ENCODE peak calls at places on chromosomes 4 and X, in eight cellular contexts. U is cardiac fibroblast; H is fibroblast of gingiva; E is Caco-2; L is AG08396; I is suprapubic skin; A is activated CD4-positive, alpha-beta T cell treated with anti-CD3 and anti-CD28 coated beads for 24 hours; Q is left ventricle myocardium superior. K is an unnamed sample.

GRCh38 chr4:143819029-143819428 is 86.3 kb downstream of the GYPE start:
- DNase-seq in H (no peak), A (no peak), U (no peak), Q (no peak), L (no peak), I (no peak), E (no peak), K (no peak)

GRCh38 chr4:114780205-114780604 is 181.6 kb downstream of the UGT8 start:
- DNase-seq in I (no peak), H (no peak), Q (no peak), L (no peak), A (no peak), U (peak; percentile 1), E (peak; percentile 23), K (peak; percentile 13)

GRCh38 chr4:5206391-5206790 is 155.1 kb downstream of the STK32B start:
- DNase-seq in U (peak; percentile 42), L (peak; percentile 42), E (no peak), A (no peak), Q (peak; percentile 36), H (no peak), I (no peak), K (peak; percentile 95)

GRCh38 chrX:39848243-39848642 is 249.5 kb downstream of the BCOR start:
- DNase-seq in A (no peak), H (no peak), U (peak; percentile 17), I (no peak), Q (no peak), L (peak; percentile 30), E (no peak), K (no peak)

GRCh38 chr4:26993541-26993940 is 132.9 kb downstream of the STIM2 start:
- DNase-seq in U (no peak), H (no peak), I (no peak), L (no peak), A (no peak), E (no peak), Q (no peak), K (no peak)

GRCh38 chr4:7759635-7760034 is 180.0 kb downstream of the AFAP1 start:
- DNase-seq in H (no peak), U (no peak), L (no peak), Q (peak; percentile 16), I (no peak), A (no peak), E (no peak), K (no peak)

GRCh38 chr4:90357117-90357710 is 230.0 kb downstream of the CCSER1 start:
- DNase-seq in I (no peak), U (peak; percentile 77), L (peak; percentile 12), H (peak; percentile 74), E (peak; percentile 4), A (no peak), Q (no peak), K (peak; percentile 24)

GRCh38 chr4:66943117-66943516 is 602.2 kb downstream of the CENPC start:
- DNase-seq in U (no peak), Q (no peak), L (no peak), H (no peak), I (no peak), A (no peak), E (no peak), K (no peak)

GRCh38 chrX:96884027-96884426 is 319 bp downstream of the RPA4 start:
- DNase-seq in L (no peak), Q (no peak), I (no peak), H (no peak), U (no peak), E (no peak), A (no peak), K (no peak)

GRCh38 chrX:14591976-14592375 is 62.6 kb downstream of the GLRA2 start:
- DNase-seq in L (no peak), I (no peak), U (peak; percentile 53), E (no peak), H (no peak), A (no peak), Q (no peak), K (no peak)

GRCh38 chr4:37663552-37663951 is 22.6 kb downstream of the RELL1 start:
- DNase-seq in I (no peak), U (no peak), E (no peak), A (no peak), L (no peak), H (no peak), Q (no peak), K (no peak)

GRCh38 chr4:131764730-131765129 is 1384.4 kb upstream of the PCDH10 start:
- DNase-seq in L (no peak), Q (no peak), U (no peak), A (no peak), H (no peak), I (no peak), E (no peak), K (no peak)

GRCh38 chrX:153765138-153766079 is 1.4 kb downstream of the PLXNB3 start:
- DNase-seq in L (peak; percentile 40), A (no peak), I (no peak), H (no peak), U (no peak), E (no peak), Q (no peak), K (peak; percentile 57)

GRCh38 chr4:172734555-172734954 is 434.1 kb upstream of the GALNT7 start:
- DNase-seq in Q (no peak), A (no peak), E (no peak), L (no peak), H (no peak), I (no peak), U (no peak), K (no peak)

GRCh38 chr4:86835677-86836076 is 13.5 kb downstream of the SLC10A6 start:
- DNase-seq in L (no peak), U (no peak), E (no peak), A (no peak), I (no peak), Q (no peak), H (no peak), K (no peak)

GRCh38 chr4:170198742-170199141 is 109.0 kb upstream of the AADAT start:
- DNase-seq in Q (no peak), I (no peak), L (no peak), U (peak; percentile 1), H (no peak), E (no peak), A (no peak), K (peak; percentile 19)

GRCh38 chr4:35963383-35963782 is 280.9 kb downstream of the ARAP2 start:
- DNase-seq in L (no peak), E (no peak), H (no peak), I (no peak), Q (no peak), A (no peak), U (no peak), K (no peak)

GRCh38 chr4:3243066-3243775 is 5.7 kb upstream of the MSANTD1 start:
- DNase-seq in Q (no peak), E (no peak), I (no peak), U (no peak), H (no peak), L (no peak), A (no peak), K (no peak)

GRCh38 chr4:164304861-164305260 is 449.1 kb upstream of the SMIM31 start:
- DNase-seq in E (no peak), U (no peak), H (no peak), L (no peak), A (no peak), I (no peak), Q (no peak), K (no peak)

GRCh38 chr4:115883251-115883650 is 769.8 kb upstream of the NDST4 start:
- DNase-seq in A (no peak), E (no peak), L (no peak), H (no peak), U (no peak), Q (no peak), I (no peak), K (no peak)

GRCh38 chr4:158895797-158896442 is 127.1 kb downstream of the FNIP2 start:
- DNase-seq in Q (no peak), L (no peak), H (no peak), I (no peak), A (no peak), E (peak; percentile 20), U (peak; percentile 53), K (no peak)

GRCh38 chr4:37990731-37991130 is 30.5 kb downstream of the PTTG2 start:
- DNase-seq in Q (no peak), I (no peak), L (no peak), E (no peak), A (no peak), U (no peak), H (no peak), K (no peak)

GRCh38 chr4:42750091-42750490 is 93.2 kb upstream of the ATP8A1 start:
- DNase-seq in H (no peak), L (no peak), A (no peak), Q (no peak), E (peak; percentile 19), U (no peak), I (no peak), K (no peak)

GRCh38 chr4:177879851-177880250 is 437.6 kb upstream of the AGA start:
- DNase-seq in E (peak; percentile 25), L (no peak), H (no peak), A (no peak), U (no peak), I (no peak), Q (no peak), K (no peak)

GRCh38 chrX:12919051-12919450 is 12.6 kb downstream of the TLR8 start:
- DNase-seq in H (no peak), A (no peak), I (no peak), E (no peak), U (no peak), Q (no peak), L (no peak), K (no peak)

GRCh38 chr4:94849901-94850300 is 92.1 kb downstream of the BMPR1B start:
- DNase-seq in I (no peak), L (no peak), Q (no peak), A (no peak), H (no peak), E (no peak), U (no peak), K (no peak)

GRCh38 chr4:91058345-91058744 is 931.2 kb downstream of the CCSER1 start:
- DNase-seq in E (no peak), A (no peak), Q (no peak), I (no peak), L (no peak), H (peak; percentile 39), U (peak; percentile 3), K (no peak)

GRCh38 chr4:31918891-31919290 is 1198.7 kb downstream of the PCDH7 start:
- DNase-seq in Q (no peak), L (no peak), A (no peak), I (no peak), H (peak; percentile 39), E (no peak), U (peak; percentile 6), K (no peak)

GRCh38 chrX:275967-276587 is 5.1 kb upstream of the PLCXD1 start:
- DNase-seq in Q (peak; percentile 91), E (peak; percentile 84), L (peak; percentile 92), I (peak; percentile 91), A (peak; percentile 43), H (peak; percentile 49), U (peak; percentile 42), K (no peak)

GRCh38 chr4:27293831-27294230 is 433.2 kb downstream of the STIM2 start:
- DNase-seq in I (no peak), E (no peak), Q (no peak), L (no peak), H (no peak), U (no peak), A (no peak), K (no peak)

K was measured in foreskin melanocyte.